ENCODE peak calls at places on chromosomes 4 and X, in eight cellular contexts. C is MM.1S, K is GM23248, P is hepatocyte, E is GM23338, L is PC-3, T is HCT116, J is PC-9. O is an unnamed sample. For H3K9me2 and H3K4me1, the result is how much of the 10 kb centered on the place peaks cover.

GRCh38 chrX:100994352-100995281 is 25.1 kb downstream of the ARL13A start:
- DNase-seq in K (peak), L (peak), P (peak), T (peak), C (no peak), E (no peak), J (peak), O (no peak)

GRCh38 chr4:173334891-173335754 is 965 bp upstream of the HMGB2 start:
- DNase-seq in P (peak), E (peak), J (peak), L (peak), C (peak), K (peak), T (peak), O (peak)

GRCh38 chr4:111027526-111027925 is 404.6 kb upstream of the PITX2 start:
- DNase-seq in C (no peak), E (no peak), P (no peak), T (no peak), L (no peak), K (peak), J (no peak), O (no peak)

GRCh38 chrX:40175416-40176255 is 77.9 kb upstream of the BCOR start:
- DNase-seq in C (peak), L (peak), J (peak), T (no peak), P (peak), K (peak), E (peak), O (peak)

GRCh38 chr4:5399790-5400421 is 308.5 kb downstream of the EVC2 start:
- DNase-seq in E (peak), T (peak), L (peak), C (peak), P (peak), J (peak), K (peak), O (peak)

GRCh38 chr4:26145212-26145611 is 175.6 kb upstream of the RBPJ start:
- DNase-seq in J (no peak), E (no peak), T (no peak), P (peak), K (no peak), L (peak), C (no peak), O (no peak)

GRCh38 chr4:165928601-165929000 is 55.6 kb downstream of the TLL1 start:
- DNase-seq in L (no peak), P (no peak), T (no peak), E (no peak), J (no peak), K (no peak), C (no peak), O (no peak)

GRCh38 chr4:92101609-92102231 is 202.0 kb upstream of the GRID2 start:
- DNase-seq in L (peak), T (no peak), J (no peak), E (no peak), C (no peak), K (peak), P (no peak), O (no peak)

GRCh38 chrX:110987292-110987691 is 108.7 kb upstream of the PAK3 start:
- DNase-seq in L (peak), C (no peak), J (no peak), K (peak), T (no peak), E (peak), P (no peak), O (no peak)
- H3K9me2 ChIP-seq in L (under half), C (under half), J (under half), K (under half), T (under half), E (under half), P (under half), O (under half)

GRCh38 chr4:3372933-3373465 is 68.8 kb upstream of the HGFAC start:
- DNase-seq in E (no peak), J (no peak), P (peak), T (no peak), K (no peak), C (no peak), L (no peak), O (no peak)
- H3K4me1 ChIP-seq in E (under half), J (under half), P (under half), T (under half), K (under half), C (under half), L (under half), O (under half)

GRCh38 chr4:73869130-73870055 is at the start of gene CXCL1:
- DNase-seq in P (peak), T (no peak), L (peak), J (peak), K (peak), E (peak), C (no peak), O (no peak)
- H2AFZ ChIP-seq in P (peak), T (peak), L (peak), J (peak), K (peak), E (peak), C (no peak), O (no peak)

DNA sequence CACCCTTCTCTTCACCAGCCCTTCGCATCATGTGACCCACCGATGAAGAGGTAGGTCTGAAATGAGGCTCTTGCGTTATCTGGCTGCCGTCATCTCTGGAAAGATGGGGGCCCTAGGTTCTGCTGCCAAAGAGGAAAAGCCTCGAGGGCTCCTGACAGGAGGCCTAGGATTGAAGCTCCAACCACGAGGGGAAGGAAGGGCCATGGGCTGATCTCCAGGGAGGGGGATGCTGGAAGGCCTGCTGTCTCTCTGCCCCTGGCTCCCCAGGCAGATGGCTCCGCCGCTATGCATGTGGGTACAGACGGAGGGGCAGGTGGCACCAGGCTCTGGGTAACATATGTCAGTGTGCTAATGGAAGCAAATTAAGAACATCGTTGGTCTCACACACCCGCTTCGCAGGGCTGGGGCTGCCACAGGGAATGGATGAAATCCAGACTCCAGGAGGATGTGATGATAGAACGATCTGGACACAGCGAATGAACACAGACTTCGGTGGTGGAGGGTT is 44.9 kb downstream of the AFAP1 start:
- DNase-seq in L (no peak), E (no peak), P (no peak), T (no peak), K (no peak), J (no peak), C (no peak), O (no peak)
- H3K9me2 ChIP-seq in L (under half), E (under half), P (under half), T (under half), K (under half), J (under half), C (under half), O (under half)

O was measured in OCI-LY7.